ENCODE peak calls at places on chromosome 5, in seven cellular contexts. V is activated naive CD4-positive, alpha-beta T cell; H is amniotic stem cell; I is lower lobe of right lung; B is GM23248; G is stimulated activated naive B cell treated with anti-CD40 and anti-IgM and Interleukin-4, amounts not matched to agents 10 μg/mL and 1 μg/mL and 100 μg/mL, for 72 hours; F is neural crest cell. D is an unnamed sample.

GRCh38 chr5:107705390-107706014 is 34.8 kb upstream of the EFNA5 start:
- DNase-seq in V (no peak), H (peak; percentile 8), I (no peak), B (peak; percentile 82), G (no peak), F (no peak), D (no peak)

GRCh38 chr5:11056560-11056959 is 295.5 kb upstream of the DAP start:
- DNase-seq in V (no peak), H (no peak), I (no peak), B (no peak), G (no peak), F (no peak), D (no peak)

GRCh38 chr5:139296862-139297326 is 3.4 kb downstream of the MATR3 start:
- DNase-seq in V (no peak), H (no peak), I (no peak), B (no peak), G (no peak), F (no peak), D (no peak)

GRCh38 chr5:150298701-150299451 is 3.8 kb downstream of the ARSI start:
- DNase-seq in V (no peak), H (peak; percentile 92), I (no peak), B (peak; percentile 99), G (no peak), F (no peak), D (peak; percentile 73)

GRCh38 chr5:137309290-137309689 is 189.8 kb downstream of the SPOCK1 start:
- DNase-seq in V (no peak), H (no peak), I (no peak), B (no peak), G (no peak), F (no peak), D (no peak)

GRCh38 chr5:59893061-59893435 is 478 bp downstream of the PDE4D start:
- DNase-seq in V (no peak), H (no peak), I (no peak), B (no peak), G (no peak), F (peak; percentile 1), D (no peak)

GRCh38 chr5:6837519-6838110 is 124.4 kb downstream of the TENT4A start:
- DNase-seq in V (no peak), H (no peak), I (no peak), B (no peak), G (no peak), F (peak; percentile 35), D (no peak)

GRCh38 chr5:150409638-150410523 is 2.8 kb downstream of the CD74 start:
- DNase-seq in V (no peak), H (peak; percentile 86), I (peak; percentile 84), B (peak; percentile 91), G (peak; percentile 73), F (peak; percentile 67), D (peak; percentile 80)

GRCh38 chr5:145680169-145680568 is 155.0 kb downstream of the PRELID2 start:
- DNase-seq in V (no peak), H (no peak), I (no peak), B (no peak), G (no peak), F (no peak), D (no peak)

GRCh38 chr5:93621340-93621872 is 38.4 kb downstream of the NR2F1 start:
- DNase-seq in V (no peak), H (no peak), I (peak; percentile 73), B (no peak), G (peak; percentile 13), F (peak; percentile 83), D (no peak)

GRCh38 chr5:168047043-168047668 is 244.3 kb upstream of the WWC1 start:
- DNase-seq in V (no peak), H (no peak), I (no peak), B (peak; percentile 25), G (no peak), F (peak; percentile 29), D (no peak)

GRCh38 chr5:142512041-142512679 is 173.7 kb downstream of the FGF1 start:
- DNase-seq in V (no peak), H (no peak), I (no peak), B (peak; percentile 48), G (no peak), F (no peak), D (no peak)

GRCh38 chr5:17964067-17964466 is 329.8 kb downstream of the TAF11L14 start:
- DNase-seq in V (no peak), H (no peak), I (no peak), B (no peak), G (no peak), F (no peak), D (no peak)

D was measured in HFF-Myc.